ENCODE peak calls at places on chromosomes 4 and X, in eight cellular contexts. One of them, this sample, is unnamed.

GRCh38 chr4:137124278-137124932 is 407.9 kb downstream of the PCDH18 start:
- DNase-seq in heart left ventricle: no peak
- DNase-seq in H54: no peak
- DNase-seq in tibial nerve: no peak
- DNase-seq in breast epithelium: no peak
- DNase-seq in ovary: no peak
- DNase-seq in IMR-90: peak; percentile 79
- DNase-seq in right lobe of liver: no peak
- DNase-seq in this sample: no peak

GRCh38 chr4:114383721-114384120 is 214.9 kb upstream of the UGT8 start:
- DNase-seq in ovary: no peak
- DNase-seq in right lobe of liver: no peak
- DNase-seq in IMR-90: peak; percentile 96
- DNase-seq in tibial nerve: no peak
- DNase-seq in breast epithelium: no peak
- DNase-seq in H54: no peak
- DNase-seq in heart left ventricle: no peak
- DNase-seq in this sample: no peak

GRCh38 chr4:41384992-41385391 is 128.3 kb downstream of the UCHL1 start:
- DNase-seq in heart left ventricle: peak; percentile 86
- DNase-seq in ovary: peak; percentile 62
- DNase-seq in breast epithelium: peak; percentile 39
- DNase-seq in tibial nerve: peak; percentile 61
- DNase-seq in right lobe of liver: peak; percentile 87
- DNase-seq in IMR-90: no peak
- DNase-seq in H54: no peak
- DNase-seq in this sample: peak; percentile 47

GRCh38 chrX:68571292-68572256 is 72.7 kb downstream of the YIPF6 start:
- DNase-seq in H54: peak; percentile 25
- DNase-seq in tibial nerve: no peak
- DNase-seq in breast epithelium: no peak
- DNase-seq in right lobe of liver: no peak
- DNase-seq in heart left ventricle: no peak
- DNase-seq in ovary: no peak
- DNase-seq in IMR-90: peak; percentile 80
- DNase-seq in this sample: no peak

GRCh38 chrX:9816094-9816700 is 30.0 kb downstream of the SHROOM2 start:
- DNase-seq in breast epithelium: no peak
- DNase-seq in heart left ventricle: no peak
- DNase-seq in tibial nerve: no peak
- DNase-seq in ovary: no peak
- DNase-seq in IMR-90: no peak
- DNase-seq in H54: peak; percentile 5
- DNase-seq in right lobe of liver: no peak
- DNase-seq in this sample: no peak

GRCh38 chrX:13742397-13743176 is 8.0 kb downstream of the OFD1 start:
- DNase-seq in IMR-90: no peak
- DNase-seq in breast epithelium: no peak
- DNase-seq in right lobe of liver: no peak
- DNase-seq in H54: no peak
- DNase-seq in ovary: no peak
- DNase-seq in tibial nerve: no peak
- DNase-seq in heart left ventricle: no peak
- DNase-seq in this sample: no peak

GRCh38 chr4:71026086-71026485 is 32.6 kb downstream of the DCK start:
- DNase-seq in breast epithelium: no peak
- DNase-seq in tibial nerve: no peak
- DNase-seq in H54: no peak
- DNase-seq in ovary: no peak
- DNase-seq in heart left ventricle: no peak
- DNase-seq in IMR-90: peak; percentile 90
- DNase-seq in right lobe of liver: no peak
- DNase-seq in this sample: no peak

GRCh38 chr4:159070742-159071141 is 32.1 kb upstream of the RAPGEF2 start:
- DNase-seq in ovary: no peak
- DNase-seq in right lobe of liver: no peak
- DNase-seq in IMR-90: peak; percentile 74
- DNase-seq in H54: no peak
- DNase-seq in tibial nerve: peak; percentile 29
- DNase-seq in heart left ventricle: no peak
- DNase-seq in breast epithelium: no peak
- DNase-seq in this sample: no peak

GRCh38 chr4:87310691-87311335 is 11.9 kb downstream of the HSD17B13 start:
- DNase-seq in right lobe of liver: no peak
- DNase-seq in ovary: no peak
- DNase-seq in H54: no peak
- DNase-seq in tibial nerve: no peak
- DNase-seq in IMR-90: no peak
- DNase-seq in breast epithelium: no peak
- DNase-seq in heart left ventricle: no peak
- DNase-seq in this sample: no peak

GRCh38 chr4:143616771-143617170 is 83.7 kb downstream of the FREM3 start:
- DNase-seq in breast epithelium: no peak
- DNase-seq in tibial nerve: no peak
- DNase-seq in H54: peak; percentile 12
- DNase-seq in IMR-90: no peak
- DNase-seq in right lobe of liver: no peak
- DNase-seq in ovary: no peak
- DNase-seq in heart left ventricle: no peak
- DNase-seq in this sample: no peak

GRCh38 chr4:168651374-168651773 is 154.5 kb downstream of the PALLD start:
- DNase-seq in right lobe of liver: no peak
- DNase-seq in H54: no peak
- DNase-seq in IMR-90: no peak
- DNase-seq in ovary: no peak
- DNase-seq in tibial nerve: no peak
- DNase-seq in breast epithelium: no peak
- DNase-seq in heart left ventricle: no peak
- DNase-seq in this sample: no peak

GRCh38 chrX:68710870-68711576 is 63.6 kb downstream of the STARD8 start:
- DNase-seq in right lobe of liver: peak; percentile 52
- DNase-seq in IMR-90: peak; percentile 53
- DNase-seq in H54: peak; percentile 52
- DNase-seq in breast epithelium: no peak
- DNase-seq in ovary: no peak
- DNase-seq in tibial nerve: peak; percentile 28
- DNase-seq in heart left ventricle: no peak
- DNase-seq in this sample: no peak

GRCh38 chrX:141791856-141792255 is 46.3 kb upstream of the MAGEC3 start:
- DNase-seq in H54: no peak
- DNase-seq in ovary: no peak
- DNase-seq in tibial nerve: no peak
- DNase-seq in heart left ventricle: no peak
- DNase-seq in breast epithelium: no peak
- DNase-seq in IMR-90: no peak
- DNase-seq in right lobe of liver: no peak
- DNase-seq in this sample: no peak

GRCh38 chr4:164683040-164683439 is 70.9 kb upstream of the SMIM31 start:
- DNase-seq in tibial nerve: no peak
- DNase-seq in heart left ventricle: no peak
- DNase-seq in breast epithelium: no peak
- DNase-seq in IMR-90: no peak
- DNase-seq in ovary: no peak
- DNase-seq in H54: no peak
- DNase-seq in right lobe of liver: no peak
- DNase-seq in this sample: no peak

GRCh38 chr4:52750819-52751348 is 341 bp downstream of the ERVMER34-1 start:
- DNase-seq in H54: no peak
- DNase-seq in ovary: peak; percentile 22
- DNase-seq in breast epithelium: no peak
- DNase-seq in heart left ventricle: peak; percentile 67
- DNase-seq in tibial nerve: no peak
- DNase-seq in right lobe of liver: peak; percentile 27
- DNase-seq in IMR-90: no peak
- DNase-seq in this sample: no peak

GRCh38 chr4:83046693-83047473 is 11.9 kb downstream of the COPS4 start:
- DNase-seq in heart left ventricle: no peak
- DNase-seq in H54: no peak
- DNase-seq in right lobe of liver: no peak
- DNase-seq in IMR-90: no peak
- DNase-seq in breast epithelium: no peak
- DNase-seq in tibial nerve: no peak
- DNase-seq in ovary: no peak
- DNase-seq in this sample: no peak

GRCh38 chr4:156763511-156763910 is 208.1 kb downstream of the PDGFC start:
- DNase-seq in ovary: no peak
- DNase-seq in breast epithelium: no peak
- DNase-seq in right lobe of liver: no peak
- DNase-seq in IMR-90: peak; percentile 43
- DNase-seq in heart left ventricle: no peak
- DNase-seq in tibial nerve: no peak
- DNase-seq in H54: no peak
- DNase-seq in this sample: no peak

GRCh38 chrX:135591871-135592270 is 71.4 kb downstream of the INTS6L start:
- DNase-seq in breast epithelium: no peak
- DNase-seq in tibial nerve: no peak
- DNase-seq in heart left ventricle: no peak
- DNase-seq in ovary: no peak
- DNase-seq in IMR-90: no peak
- DNase-seq in right lobe of liver: no peak
- DNase-seq in H54: no peak
- DNase-seq in this sample: no peak

GRCh38 chrX:124343016-124343415 is 3.3 kb upstream of the SH2D1A start:
- DNase-seq in right lobe of liver: no peak
- DNase-seq in H54: no peak
- DNase-seq in IMR-90: no peak
- DNase-seq in heart left ventricle: no peak
- DNase-seq in tibial nerve: no peak
- DNase-seq in breast epithelium: no peak
- DNase-seq in ovary: no peak
- DNase-seq in this sample: no peak

DNA sequence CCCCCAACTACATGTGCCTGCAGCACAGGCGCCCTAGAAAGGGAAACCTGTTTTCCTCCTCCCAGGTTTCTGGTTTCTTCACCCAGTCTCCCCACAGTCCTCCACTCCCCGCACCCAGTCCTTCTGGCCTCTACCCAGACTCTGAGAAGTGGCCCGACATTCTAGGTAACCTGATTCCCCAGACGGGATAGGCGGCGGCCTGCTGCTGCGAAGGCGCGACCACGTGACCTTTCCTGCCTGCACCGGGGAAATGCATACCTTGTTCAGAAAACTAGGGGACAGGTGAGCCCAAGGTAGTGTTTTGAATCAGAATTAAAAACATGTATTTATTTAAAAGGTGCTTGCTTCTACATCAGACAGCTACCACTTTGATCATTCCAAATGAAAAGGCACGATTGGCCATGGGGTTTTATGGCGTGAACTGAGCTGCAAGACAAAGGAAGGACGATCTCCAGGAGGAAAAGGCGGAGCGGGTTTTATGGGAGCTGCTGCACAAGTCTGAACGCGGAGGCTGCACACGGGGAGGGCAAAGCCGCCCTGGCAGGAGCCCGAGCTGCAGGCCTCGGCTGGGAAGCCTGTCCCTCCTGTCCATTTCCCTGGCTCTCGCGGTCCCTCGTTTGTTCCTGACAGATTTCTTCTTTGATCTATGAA is 150.7 kb downstream of the SPRY1 start:
- DNase-seq in heart left ventricle: no peak
- DNase-seq in H54: no peak
- DNase-seq in ovary: no peak
- DNase-seq in breast epithelium: peak; percentile 68
- DNase-seq in tibial nerve: no peak
- DNase-seq in IMR-90: no peak
- DNase-seq in right lobe of liver: no peak
- DNase-seq in this sample: peak; percentile 89
- TF ChIP-seq POLR2A in heart left ventricle: no peak
- TF ChIP-seq POLR2A in H54: no peak
- TF ChIP-seq POLR2A in ovary: no peak
- TF ChIP-seq POLR2A in breast epithelium: no peak
- TF ChIP-seq POLR2A in tibial nerve: no peak
- TF ChIP-seq POLR2A in IMR-90: no peak
- TF ChIP-seq POLR2A in right lobe of liver: no peak
- TF ChIP-seq POLR2A in this sample: no peak

DNA sequence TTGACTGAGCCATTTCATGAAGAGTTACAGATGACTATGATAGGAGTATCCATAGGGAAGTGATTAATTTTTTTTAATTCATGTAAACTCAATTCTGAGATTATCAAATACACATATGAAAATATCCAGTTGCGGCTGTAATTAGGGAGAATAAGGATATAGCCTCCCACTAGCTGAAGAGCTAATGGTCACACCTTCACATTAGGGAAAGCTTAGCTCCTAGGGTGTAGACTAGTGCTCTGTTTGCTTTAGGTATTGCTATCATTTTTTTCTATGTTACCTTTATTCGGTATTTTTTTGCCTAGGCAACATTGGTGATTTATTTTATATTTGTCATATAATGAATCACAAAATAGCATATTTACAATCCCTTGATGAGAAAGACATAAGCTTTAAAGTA is 39.6 kb upstream of the EPGN start:
- DNase-seq in H54: no peak
- DNase-seq in heart left ventricle: no peak
- DNase-seq in ovary: no peak
- DNase-seq in tibial nerve: no peak
- DNase-seq in right lobe of liver: no peak
- DNase-seq in breast epithelium: no peak
- DNase-seq in IMR-90: no peak
- DNase-seq in this sample: no peak
- TF ChIP-seq POLR2A in H54: no peak
- TF ChIP-seq POLR2A in heart left ventricle: no peak
- TF ChIP-seq POLR2A in ovary: no peak
- TF ChIP-seq POLR2A in tibial nerve: no peak
- TF ChIP-seq POLR2A in right lobe of liver: no peak
- TF ChIP-seq POLR2A in breast epithelium: no peak
- TF ChIP-seq POLR2A in IMR-90: no peak
- TF ChIP-seq POLR2A in this sample: no peak

GRCh38 chr4:705278-706082 is at the start of gene PCGF3:
- DNase-seq in right lobe of liver: peak; percentile 99
- DNase-seq in IMR-90: peak; percentile 92
- DNase-seq in ovary: peak; percentile 98
- DNase-seq in breast epithelium: peak; percentile 93
- DNase-seq in tibial nerve: peak; percentile 93
- DNase-seq in H54: peak; percentile 92
- DNase-seq in heart left ventricle: peak; percentile 99
- DNase-seq in this sample: peak; percentile 94
- TF ChIP-seq POLR2A in right lobe of liver: peak; percentile 69
- TF ChIP-seq POLR2A in IMR-90: peak; percentile 74
- TF ChIP-seq POLR2A in ovary: peak; percentile 65
- TF ChIP-seq POLR2A in breast epithelium: no peak
- TF ChIP-seq POLR2A in tibial nerve: peak; percentile 70
- TF ChIP-seq POLR2A in H54: peak; percentile 21
- TF ChIP-seq POLR2A in heart left ventricle: peak; percentile 82
- TF ChIP-seq POLR2A in this sample: no peak

GRCh38 chr4:126915999-126916625 is 716.6 kb upstream of the INTU start:
- DNase-seq in tibial nerve: no peak
- DNase-seq in H54: no peak
- DNase-seq in ovary: no peak
- DNase-seq in heart left ventricle: no peak
- DNase-seq in IMR-90: no peak
- DNase-seq in breast epithelium: no peak
- DNase-seq in right lobe of liver: no peak
- DNase-seq in this sample: no peak
- TF ChIP-seq POLR2A in tibial nerve: no peak
- TF ChIP-seq POLR2A in H54: no peak
- TF ChIP-seq POLR2A in ovary: no peak
- TF ChIP-seq POLR2A in heart left ventricle: no peak
- TF ChIP-seq POLR2A in IMR-90: no peak
- TF ChIP-seq POLR2A in breast epithelium: no peak
- TF ChIP-seq POLR2A in right lobe of liver: no peak
- TF ChIP-seq POLR2A in this sample: no peak